ENCODE peak calls at places on chromosomes 2 and 18, in four cellular contexts. R is coronary artery, A is lung, Q is mucosa of descending colon. H is an unnamed sample.

GRCh38 chr18:70030728-70031127 is 83.1 kb upstream of the CD226 start:
- DNase-seq in A (no peak), R (no peak), Q (no peak), H (no peak)

GRCh38 chr2:138842341-138842740 is 62.2 kb upstream of the NXPH2 start:
- DNase-seq in R (no peak), Q (no peak), A (no peak), H (no peak)

GRCh38 chr2:208033701-208034502 is 8.6 kb upstream of the PLEKHM3 start:
- DNase-seq in R (no peak), A (peak; percentile 61), Q (peak; percentile 68), H (peak; percentile 68)

GRCh38 chr2:11980809-11981208 is 234.4 kb downstream of the LPIN1 start:
- DNase-seq in A (no peak), R (no peak), Q (no peak), H (peak; percentile 69)

GRCh38 chr18:59980052-59980668 is 80.4 kb downstream of the PMAIP1 start:
- DNase-seq in A (no peak), R (no peak), Q (no peak), H (no peak)

GRCh38 chr2:150690870-150691269 is 203.4 kb upstream of the RND3 start:
- DNase-seq in A (no peak), Q (no peak), R (no peak), H (peak; percentile 73)

GRCh38 chr2:66574701-66575624 is 140.0 kb downstream of the MEIS1 start:
- DNase-seq in A (peak; percentile 58), R (peak; percentile 77), Q (peak; percentile 38), H (peak; percentile 82)

GRCh38 chr2:215764441-215765048 is 248.8 kb downstream of the MREG start:
- DNase-seq in A (no peak), R (no peak), Q (no peak), H (peak; percentile 67)

GRCh38 chr2:55277310-55277709 is 8.3 kb upstream of the MTIF2 start:
- DNase-seq in A (no peak), R (no peak), Q (peak; percentile 43), H (no peak)

GRCh38 chr18:69840445-69840844 is 107.2 kb downstream of the CD226 start:
- DNase-seq in Q (no peak), R (no peak), A (no peak), H (peak; percentile 25)

GRCh38 chr2:9745153-9745899 is 97.9 kb upstream of the TAF1B start:
- DNase-seq in R (no peak), A (no peak), Q (no peak), H (no peak)

GRCh38 chr2:217918220-217919024 is 84.4 kb downstream of the TNS1 start:
- DNase-seq in A (no peak), R (no peak), Q (no peak), H (peak; percentile 78)

GRCh38 chr2:216103213-216103612 is 5.9 kb upstream of the XRCC5 start:
- DNase-seq in A (no peak), R (no peak), Q (no peak), H (no peak)

GRCh38 chr2:128282246-128282975 is 36.3 kb downstream of the HS6ST1 start:
- DNase-seq in A (no peak), Q (peak; percentile 25), R (no peak), H (no peak)

GRCh38 chr2:133194068-133194655 is 374.1 kb downstream of the NCKAP5 start:
- DNase-seq in A (no peak), Q (no peak), R (no peak), H (peak; percentile 18)
- H3K4me3 ChIP-seq in A (no peak overlapping the region), Q (no peak overlapping the region), R (no peak overlapping the region), H (no peak overlapping the region)

GRCh38 chr18:3889803-3890202 is 439.8 kb downstream of the TGIF1 start:
- DNase-seq in R (no peak), A (no peak), Q (no peak), H (peak; percentile 46)

GRCh38 chr18:3889121-3889520 is 439.1 kb downstream of the TGIF1 start:
- DNase-seq in Q (no peak), R (no peak), A (no peak), H (no peak)

GRCh38 chr18:3879836-3880120 is 429.8 kb downstream of the TGIF1 start:
- DNase-seq in Q (no peak), R (no peak), A (no peak), H (no peak)

GRCh38 chr18:3886575-3887322 is 436.8 kb downstream of the TGIF1 start:
- DNase-seq in R (no peak), Q (no peak), A (no peak), H (no peak)

DNA sequence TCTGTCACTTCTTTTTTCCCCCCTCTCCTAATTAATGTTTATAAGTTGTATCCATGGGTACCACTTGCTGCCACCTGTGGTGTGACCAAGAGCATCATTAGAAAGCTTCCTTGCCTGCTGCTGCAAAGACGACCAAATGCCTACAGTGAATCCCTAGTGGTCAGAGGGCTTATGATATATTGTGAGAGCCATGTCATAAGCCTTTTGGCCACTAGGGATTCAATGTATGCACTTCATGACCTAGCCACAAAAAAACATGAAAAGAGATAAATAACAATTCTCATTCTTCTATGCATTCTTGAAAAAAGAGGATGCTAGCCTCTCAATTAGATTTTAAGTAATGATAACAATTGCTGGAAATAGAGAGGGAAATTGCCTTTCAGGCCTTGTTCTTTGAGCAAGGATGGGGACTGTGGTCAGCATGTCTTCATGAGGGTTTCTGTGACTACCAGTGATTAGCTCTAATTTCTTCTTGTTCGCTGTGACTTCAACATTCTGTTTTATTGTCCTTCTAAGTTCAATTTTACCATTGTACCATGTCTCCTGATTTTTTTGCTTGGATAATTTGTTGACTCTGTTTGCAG is 435.3 kb downstream of the TGIF1 start:
- DNase-seq in A (no peak), R (no peak), Q (no peak), H (no peak)
- TF ChIP-seq CTCF in A (no peak), R (no peak), Q (no peak), H (peak; percentile 11)

GRCh38 chr18:58175122-58175687 is 131.2 kb downstream of the NEDD4L start:
- DNase-seq in A (no peak), Q (no peak), R (no peak), H (no peak)
- H3K4me3 ChIP-seq in A (no peak overlapping the region), Q (no peak overlapping the region), R (no peak overlapping the region), H (no peak overlapping the region)

GRCh38 chr2:197576631-197577030 is 60.8 kb downstream of the MOB4 start:
- DNase-seq in Q (no peak), R (no peak), A (no peak), H (peak; percentile 96)
- TF ChIP-seq CTCF in Q (no peak), R (no peak), A (no peak), H (no peak)

GRCh38 chr2:118856330-118856977 is 9.0 kb upstream of the EN1 start:
- DNase-seq in Q (no peak), A (no peak), R (no peak), H (no peak)

GRCh38 chr2:118853647-118854367 is 6.4 kb upstream of the EN1 start:
- DNase-seq in A (no peak), R (peak; percentile 64), Q (no peak), H (no peak)

GRCh38 chr2:118856978-118857676 is 9.7 kb upstream of the EN1 start:
- DNase-seq in A (no peak), R (peak; percentile 54), Q (no peak), H (no peak)

GRCh38 chr2:118854507-118855300 is 7.3 kb upstream of the EN1 start:
- DNase-seq in Q (no peak), A (no peak), R (peak; percentile 49), H (no peak)

GRCh38 chr2:118855451-118856279 is 8.2 kb upstream of the EN1 start:
- DNase-seq in A (peak; percentile 79), Q (peak; percentile 86), R (no peak), H (peak; percentile 74)
- H3K4me3 ChIP-seq in A (no peak overlapping the region), Q (no peak overlapping the region), R (peak overlapping the region; percentile 62), H (peak overlapping the region; percentile 24)

GRCh38 chr2:158533009-158533408 is 76.3 kb downstream of the PKP4 start:
- DNase-seq in Q (no peak), A (no peak), R (no peak), H (no peak)

GRCh38 chr2:158529379-158530110 is 72.8 kb downstream of the PKP4 start:
- DNase-seq in Q (no peak), R (no peak), A (no peak), H (peak; percentile 66)

GRCh38 chr2:158530829-158531228 is 74.1 kb downstream of the PKP4 start:
- DNase-seq in R (no peak), A (no peak), Q (no peak), H (no peak)
- TF ChIP-seq CTCF in R (no peak), A (no peak), Q (no peak), H (peak; percentile 12)

GRCh38 chr2:101496279-101496678 is 21.4 kb upstream of the RFX8 start:
- DNase-seq in R (no peak), A (no peak), Q (no peak), H (no peak)

GRCh38 chr2:101502095-101502494 is 27.2 kb upstream of the RFX8 start:
- DNase-seq in A (no peak), Q (no peak), R (no peak), H (no peak)

GRCh38 chr2:101501443-101501842 is 26.5 kb upstream of the RFX8 start:
- DNase-seq in A (no peak), R (no peak), Q (no peak), H (peak; percentile 40)

GRCh38 chr2:101500175-101500574 is 25.3 kb upstream of the RFX8 start:
- DNase-seq in A (no peak), Q (no peak), R (no peak), H (peak; percentile 65)

DNA sequence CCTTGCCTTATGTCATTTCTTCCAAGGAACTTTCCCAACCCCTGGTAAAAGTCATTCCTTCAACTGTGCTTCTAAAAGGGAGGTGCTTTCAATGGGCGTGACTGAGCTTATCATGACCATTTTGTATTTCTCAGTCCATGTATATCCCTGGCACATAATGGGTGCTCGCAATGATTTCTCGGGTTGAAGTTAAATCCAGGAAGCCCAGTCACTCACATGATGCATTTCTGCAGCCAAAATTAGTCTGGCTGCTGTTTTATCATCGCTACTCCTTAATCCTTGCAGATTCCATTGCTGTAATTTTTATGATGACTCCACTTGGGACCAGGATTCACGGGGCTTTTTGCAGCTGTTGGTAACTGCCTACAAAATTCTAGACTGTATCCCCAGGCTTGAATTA is 25.9 kb upstream of the RFX8 start:
- DNase-seq in A (no peak), Q (no peak), R (no peak), H (peak; percentile 8)
- H3K4me3 ChIP-seq in A (no peak overlapping the region), Q (no peak overlapping the region), R (peak overlapping the region; percentile 44), H (no peak overlapping the region)

H was measured in choroid plexus epithelial cell.